ENCODE peak calls at places on chromosome 4, in seven cellular contexts. One of them, this sample, is unnamed.

GRCh38 chr4:94171616-94172015 is 36.0 kb upstream of the SMARCAD1 start:
- DNase-seq in neural crest cell: no peak
- DNase-seq in lower lobe of right lung: no peak
- DNase-seq in stimulated activated naive B cell treated with anti-CD40 and anti-IgM and Interleukin-4, amounts not matched to agents 10 μg/mL and 1 μg/mL and 100 μg/mL, for 72 hours: no peak
- DNase-seq in RCC 7860: no peak
- DNase-seq in mammary epithelial cell: no peak
- DNase-seq in SW480: no peak
- DNase-seq in this sample: no peak

GRCh38 chr4:6076391-6076790 is 58.2 kb upstream of the C4orf50 start:
- DNase-seq in neural crest cell: no peak
- DNase-seq in lower lobe of right lung: no peak
- DNase-seq in stimulated activated naive B cell treated with anti-CD40 and anti-IgM and Interleukin-4, amounts not matched to agents 10 μg/mL and 1 μg/mL and 100 μg/mL, for 72 hours: no peak
- DNase-seq in RCC 7860: no peak
- DNase-seq in mammary epithelial cell: no peak
- DNase-seq in SW480: no peak
- DNase-seq in this sample: no peak

GRCh38 chr4:168501407-168501806 is 4.6 kb downstream of the PALLD start:
- DNase-seq in neural crest cell: no peak
- DNase-seq in lower lobe of right lung: no peak
- DNase-seq in stimulated activated naive B cell treated with anti-CD40 and anti-IgM and Interleukin-4, amounts not matched to agents 10 μg/mL and 1 μg/mL and 100 μg/mL, for 72 hours: no peak
- DNase-seq in RCC 7860: no peak
- DNase-seq in mammary epithelial cell: no peak
- DNase-seq in SW480: no peak
- DNase-seq in this sample: no peak

GRCh38 chr4:26032572-26033320 is 118.7 kb downstream of the SMIM20 start:
- DNase-seq in neural crest cell: no peak
- DNase-seq in lower lobe of right lung: no peak
- DNase-seq in stimulated activated naive B cell treated with anti-CD40 and anti-IgM and Interleukin-4, amounts not matched to agents 10 μg/mL and 1 μg/mL and 100 μg/mL, for 72 hours: no peak
- DNase-seq in RCC 7860: peak; percentile 49
- DNase-seq in mammary epithelial cell: no peak
- DNase-seq in SW480: no peak
- DNase-seq in this sample: peak; percentile 61

GRCh38 chr4:87356832-87357526 is 34.0 kb downstream of the HSD17B11 start:
- DNase-seq in neural crest cell: no peak
- DNase-seq in lower lobe of right lung: no peak
- DNase-seq in stimulated activated naive B cell treated with anti-CD40 and anti-IgM and Interleukin-4, amounts not matched to agents 10 μg/mL and 1 μg/mL and 100 μg/mL, for 72 hours: no peak
- DNase-seq in RCC 7860: no peak
- DNase-seq in mammary epithelial cell: peak; percentile 39
- DNase-seq in SW480: no peak
- DNase-seq in this sample: no peak

GRCh38 chr4:169663894-169664293 is 43.5 kb downstream of the CLCN3 start:
- DNase-seq in neural crest cell: no peak
- DNase-seq in lower lobe of right lung: no peak
- DNase-seq in stimulated activated naive B cell treated with anti-CD40 and anti-IgM and Interleukin-4, amounts not matched to agents 10 μg/mL and 1 μg/mL and 100 μg/mL, for 72 hours: no peak
- DNase-seq in RCC 7860: no peak
- DNase-seq in mammary epithelial cell: peak; percentile 40
- DNase-seq in SW480: peak; percentile 24
- DNase-seq in this sample: no peak

GRCh38 chr4:183876268-183876934 is 28.7 kb upstream of the STOX2 start:
- DNase-seq in neural crest cell: no peak
- DNase-seq in lower lobe of right lung: peak; percentile 88
- DNase-seq in stimulated activated naive B cell treated with anti-CD40 and anti-IgM and Interleukin-4, amounts not matched to agents 10 μg/mL and 1 μg/mL and 100 μg/mL, for 72 hours: no peak
- DNase-seq in RCC 7860: peak; percentile 84
- DNase-seq in mammary epithelial cell: peak; percentile 81
- DNase-seq in SW480: no peak
- DNase-seq in this sample: peak; percentile 68

GRCh38 chr4:125045311-125045710 is 269.4 kb upstream of the FAT4 start:
- DNase-seq in neural crest cell: no peak
- DNase-seq in lower lobe of right lung: no peak
- DNase-seq in stimulated activated naive B cell treated with anti-CD40 and anti-IgM and Interleukin-4, amounts not matched to agents 10 μg/mL and 1 μg/mL and 100 μg/mL, for 72 hours: no peak
- DNase-seq in RCC 7860: no peak
- DNase-seq in mammary epithelial cell: no peak
- DNase-seq in SW480: no peak
- DNase-seq in this sample: no peak

GRCh38 chr4:27429260-27429970 is 568.8 kb downstream of the STIM2 start:
- DNase-seq in neural crest cell: no peak
- DNase-seq in lower lobe of right lung: no peak
- DNase-seq in stimulated activated naive B cell treated with anti-CD40 and anti-IgM and Interleukin-4, amounts not matched to agents 10 μg/mL and 1 μg/mL and 100 μg/mL, for 72 hours: no peak
- DNase-seq in RCC 7860: no peak
- DNase-seq in mammary epithelial cell: no peak
- DNase-seq in SW480: no peak
- DNase-seq in this sample: no peak

GRCh38 chr4:42315231-42315630 is 82.1 kb upstream of the SHISA3 start:
- DNase-seq in neural crest cell: no peak
- DNase-seq in lower lobe of right lung: no peak
- DNase-seq in stimulated activated naive B cell treated with anti-CD40 and anti-IgM and Interleukin-4, amounts not matched to agents 10 μg/mL and 1 μg/mL and 100 μg/mL, for 72 hours: no peak
- DNase-seq in RCC 7860: no peak
- DNase-seq in mammary epithelial cell: no peak
- DNase-seq in SW480: no peak
- DNase-seq in this sample: no peak

GRCh38 chr4:151227731-151228130 is 49.2 kb upstream of the PRSS48 start:
- DNase-seq in neural crest cell: no peak
- DNase-seq in lower lobe of right lung: no peak
- DNase-seq in stimulated activated naive B cell treated with anti-CD40 and anti-IgM and Interleukin-4, amounts not matched to agents 10 μg/mL and 1 μg/mL and 100 μg/mL, for 72 hours: no peak
- DNase-seq in RCC 7860: peak; percentile 60
- DNase-seq in mammary epithelial cell: peak; percentile 84
- DNase-seq in SW480: no peak
- DNase-seq in this sample: peak; percentile 37

GRCh38 chr4:40749717-40750460 is at the start of gene NSUN7:
- DNase-seq in neural crest cell: peak; percentile 63
- DNase-seq in lower lobe of right lung: peak; percentile 89
- DNase-seq in stimulated activated naive B cell treated with anti-CD40 and anti-IgM and Interleukin-4, amounts not matched to agents 10 μg/mL and 1 μg/mL and 100 μg/mL, for 72 hours: peak; percentile 58
- DNase-seq in RCC 7860: no peak
- DNase-seq in mammary epithelial cell: peak; percentile 5
- DNase-seq in SW480: peak; percentile 79
- DNase-seq in this sample: no peak

GRCh38 chr4:2797188-2797544 is 4.3 kb downstream of the SH3BP2 start:
- DNase-seq in neural crest cell: no peak
- DNase-seq in lower lobe of right lung: peak; percentile 40
- DNase-seq in stimulated activated naive B cell treated with anti-CD40 and anti-IgM and Interleukin-4, amounts not matched to agents 10 μg/mL and 1 μg/mL and 100 μg/mL, for 72 hours: no peak
- DNase-seq in RCC 7860: no peak
- DNase-seq in mammary epithelial cell: no peak
- DNase-seq in SW480: no peak
- DNase-seq in this sample: no peak

GRCh38 chr4:15385928-15386327 is 41.9 kb upstream of the C1QTNF7 start:
- DNase-seq in neural crest cell: no peak
- DNase-seq in lower lobe of right lung: no peak
- DNase-seq in stimulated activated naive B cell treated with anti-CD40 and anti-IgM and Interleukin-4, amounts not matched to agents 10 μg/mL and 1 μg/mL and 100 μg/mL, for 72 hours: no peak
- DNase-seq in RCC 7860: no peak
- DNase-seq in mammary epithelial cell: no peak
- DNase-seq in SW480: no peak
- DNase-seq in this sample: no peak

GRCh38 chr4:23438764-23439163 is 451.1 kb downstream of the PPARGC1A start:
- DNase-seq in neural crest cell: no peak
- DNase-seq in lower lobe of right lung: no peak
- DNase-seq in stimulated activated naive B cell treated with anti-CD40 and anti-IgM and Interleukin-4, amounts not matched to agents 10 μg/mL and 1 μg/mL and 100 μg/mL, for 72 hours: no peak
- DNase-seq in RCC 7860: peak; percentile 45
- DNase-seq in mammary epithelial cell: no peak
- DNase-seq in SW480: no peak
- DNase-seq in this sample: no peak

GRCh38 chr4:7513731-7514130 is 79.0 kb upstream of the PSAPL1 start:
- DNase-seq in neural crest cell: no peak
- DNase-seq in lower lobe of right lung: no peak
- DNase-seq in stimulated activated naive B cell treated with anti-CD40 and anti-IgM and Interleukin-4, amounts not matched to agents 10 μg/mL and 1 μg/mL and 100 μg/mL, for 72 hours: no peak
- DNase-seq in RCC 7860: peak; percentile 16
- DNase-seq in mammary epithelial cell: no peak
- DNase-seq in SW480: peak; percentile 57
- DNase-seq in this sample: no peak

GRCh38 chr4:128782076-128782715 is 27.3 kb upstream of the JADE1 start:
- DNase-seq in neural crest cell: no peak
- DNase-seq in lower lobe of right lung: no peak
- DNase-seq in stimulated activated naive B cell treated with anti-CD40 and anti-IgM and Interleukin-4, amounts not matched to agents 10 μg/mL and 1 μg/mL and 100 μg/mL, for 72 hours: no peak
- DNase-seq in RCC 7860: no peak
- DNase-seq in mammary epithelial cell: no peak
- DNase-seq in SW480: peak; percentile 17
- DNase-seq in this sample: no peak

GRCh38 chr4:101856149-101856548 is 65.6 kb downstream of the BANK1 start:
- DNase-seq in neural crest cell: no peak
- DNase-seq in lower lobe of right lung: no peak
- DNase-seq in stimulated activated naive B cell treated with anti-CD40 and anti-IgM and Interleukin-4, amounts not matched to agents 10 μg/mL and 1 μg/mL and 100 μg/mL, for 72 hours: no peak
- DNase-seq in RCC 7860: no peak
- DNase-seq in mammary epithelial cell: no peak
- DNase-seq in SW480: no peak
- DNase-seq in this sample: no peak

GRCh38 chr4:187286536-187286935 is 562.9 kb upstream of the FAT1 start:
- DNase-seq in neural crest cell: no peak
- DNase-seq in lower lobe of right lung: no peak
- DNase-seq in stimulated activated naive B cell treated with anti-CD40 and anti-IgM and Interleukin-4, amounts not matched to agents 10 μg/mL and 1 μg/mL and 100 μg/mL, for 72 hours: no peak
- DNase-seq in RCC 7860: no peak
- DNase-seq in mammary epithelial cell: no peak
- DNase-seq in SW480: no peak
- DNase-seq in this sample: no peak

GRCh38 chr4:11106769-11107168 is 321.9 kb downstream of the HS3ST1 start:
- DNase-seq in neural crest cell: no peak
- DNase-seq in lower lobe of right lung: no peak
- DNase-seq in stimulated activated naive B cell treated with anti-CD40 and anti-IgM and Interleukin-4, amounts not matched to agents 10 μg/mL and 1 μg/mL and 100 μg/mL, for 72 hours: no peak
- DNase-seq in RCC 7860: no peak
- DNase-seq in mammary epithelial cell: peak; percentile 8
- DNase-seq in SW480: no peak
- DNase-seq in this sample: no peak

GRCh38 chr4:76208005-76208765 is 5.4 kb downstream of the SCARB2 start:
- DNase-seq in neural crest cell: no peak
- DNase-seq in lower lobe of right lung: peak; percentile 77
- DNase-seq in stimulated activated naive B cell treated with anti-CD40 and anti-IgM and Interleukin-4, amounts not matched to agents 10 μg/mL and 1 μg/mL and 100 μg/mL, for 72 hours: no peak
- DNase-seq in RCC 7860: peak; percentile 78
- DNase-seq in mammary epithelial cell: peak; percentile 85
- DNase-seq in SW480: peak; percentile 30
- DNase-seq in this sample: peak; percentile 74

GRCh38 chr4:180028682-180029081 is 2214.5 kb upstream of the TENM3 start:
- DNase-seq in neural crest cell: peak; percentile 45
- DNase-seq in lower lobe of right lung: peak; percentile 44
- DNase-seq in stimulated activated naive B cell treated with anti-CD40 and anti-IgM and Interleukin-4, amounts not matched to agents 10 μg/mL and 1 μg/mL and 100 μg/mL, for 72 hours: peak; percentile 31
- DNase-seq in RCC 7860: no peak
- DNase-seq in mammary epithelial cell: peak; percentile 2
- DNase-seq in SW480: peak; percentile 1
- DNase-seq in this sample: peak; percentile 3

GRCh38 chr4:31272662-31273061 is 552.5 kb downstream of the PCDH7 start:
- DNase-seq in neural crest cell: no peak
- DNase-seq in lower lobe of right lung: no peak
- DNase-seq in stimulated activated naive B cell treated with anti-CD40 and anti-IgM and Interleukin-4, amounts not matched to agents 10 μg/mL and 1 μg/mL and 100 μg/mL, for 72 hours: no peak
- DNase-seq in RCC 7860: no peak
- DNase-seq in mammary epithelial cell: no peak
- DNase-seq in SW480: no peak
- DNase-seq in this sample: no peak

GRCh38 chr4:181319629-181320028 is 923.6 kb upstream of the TENM3 start:
- DNase-seq in neural crest cell: no peak
- DNase-seq in lower lobe of right lung: no peak
- DNase-seq in stimulated activated naive B cell treated with anti-CD40 and anti-IgM and Interleukin-4, amounts not matched to agents 10 μg/mL and 1 μg/mL and 100 μg/mL, for 72 hours: no peak
- DNase-seq in RCC 7860: no peak
- DNase-seq in mammary epithelial cell: no peak
- DNase-seq in SW480: no peak
- DNase-seq in this sample: no peak

GRCh38 chr4:56743550-56743949 is 62.5 kb upstream of the HOPX start:
- DNase-seq in neural crest cell: no peak
- DNase-seq in lower lobe of right lung: no peak
- DNase-seq in stimulated activated naive B cell treated with anti-CD40 and anti-IgM and Interleukin-4, amounts not matched to agents 10 μg/mL and 1 μg/mL and 100 μg/mL, for 72 hours: no peak
- DNase-seq in RCC 7860: no peak
- DNase-seq in mammary epithelial cell: no peak
- DNase-seq in SW480: peak; percentile 10
- DNase-seq in this sample: no peak

GRCh38 chr4:169802871-169803270 is 45.1 kb upstream of the HPF1 start:
- DNase-seq in neural crest cell: no peak
- DNase-seq in lower lobe of right lung: no peak
- DNase-seq in stimulated activated naive B cell treated with anti-CD40 and anti-IgM and Interleukin-4, amounts not matched to agents 10 μg/mL and 1 μg/mL and 100 μg/mL, for 72 hours: no peak
- DNase-seq in RCC 7860: no peak
- DNase-seq in mammary epithelial cell: no peak
- DNase-seq in SW480: no peak
- DNase-seq in this sample: no peak

GRCh38 chr4:166174717-166175510 is 301.9 kb downstream of the TLL1 start:
- DNase-seq in neural crest cell: no peak
- DNase-seq in lower lobe of right lung: no peak
- DNase-seq in stimulated activated naive B cell treated with anti-CD40 and anti-IgM and Interleukin-4, amounts not matched to agents 10 μg/mL and 1 μg/mL and 100 μg/mL, for 72 hours: no peak
- DNase-seq in RCC 7860: no peak
- DNase-seq in mammary epithelial cell: peak; percentile 37
- DNase-seq in SW480: no peak
- DNase-seq in this sample: no peak

GRCh38 chr4:6180841-6181631 is 19.3 kb downstream of the JAKMIP1 start:
- DNase-seq in neural crest cell: no peak
- DNase-seq in lower lobe of right lung: no peak
- DNase-seq in stimulated activated naive B cell treated with anti-CD40 and anti-IgM and Interleukin-4, amounts not matched to agents 10 μg/mL and 1 μg/mL and 100 μg/mL, for 72 hours: peak; percentile 32
- DNase-seq in RCC 7860: no peak
- DNase-seq in mammary epithelial cell: no peak
- DNase-seq in SW480: no peak
- DNase-seq in this sample: no peak